ENCODE peak calls at places on chromosomes 1 and 21, in five cellular contexts. H, G, K, E and W are unnamed samples.

GRCh38 chr1:63575340-63575826 is 17.8 kb upstream of the PGM1 start:
- DNase-seq in H (peak), G (no peak), K (peak), E (no peak), W (peak)

GRCh38 chr1:161998811-161999210 is 24.9 kb downstream of the OLFML2B start:
- DNase-seq in H (no peak), G (no peak), K (no peak), E (no peak), W (no peak)

GRCh38 chr1:89908294-89908992 is 86.5 kb upstream of the ZNF326 start:
- DNase-seq in H (no peak), G (no peak), K (peak), E (no peak), W (peak)

GRCh38 chr1:93516164-93516563 is 68.2 kb downstream of the FNBP1L start:
- DNase-seq in H (no peak), G (no peak), K (no peak), E (no peak), W (no peak)

GRCh38 chr1:173669491-173669941 is at the start of gene ANKRD45:
- DNase-seq in H (no peak), G (peak), K (peak), E (no peak), W (no peak)

GRCh38 chr1:34479731-34480130 is 275.1 kb upstream of the GJB5 start:
- DNase-seq in H (no peak), G (no peak), K (no peak), E (no peak), W (no peak)

GRCh38 chr1:8374356-8374755 is 56.4 kb downstream of the SLC45A1 start:
- DNase-seq in H (no peak), G (no peak), K (no peak), E (no peak), W (no peak)

GRCh38 chr1:55542901-55543504 is 327.8 kb upstream of the USP24 start:
- DNase-seq in H (no peak), G (no peak), K (no peak), E (no peak), W (no peak)

GRCh38 chr1:19232526-19232851 is 18.8 kb downstream of the EMC1 start:
- DNase-seq in H (no peak), G (no peak), K (no peak), E (peak), W (no peak)

GRCh38 chr1:94416901-94417701 is 1.1 kb upstream of the ABCD3 start:
- DNase-seq in H (peak), G (no peak), K (peak), E (peak), W (peak)

GRCh38 chr1:9376430-9376829 is 83.7 kb downstream of the SPSB1 start:
- DNase-seq in H (no peak), G (no peak), K (no peak), E (no peak), W (no peak)

GRCh38 chr1:10564063-10564462 is 89.3 kb downstream of the PEX14 start:
- DNase-seq in H (no peak), G (no peak), K (no peak), E (no peak), W (no peak)

GRCh38 chr1:91555821-91556531 is 55.3 kb downstream of the CDC7 start:
- DNase-seq in H (peak), G (no peak), K (peak), E (no peak), W (no peak)

GRCh38 chr1:20891091-20891490 is 104.0 kb upstream of the HP1BP3 start:
- DNase-seq in H (no peak), G (no peak), K (no peak), E (no peak), W (no peak)

GRCh38 chr1:89465201-89465600 is 59.4 kb upstream of the LRRC8B start:
- DNase-seq in H (no peak), G (no peak), K (no peak), E (no peak), W (peak)

GRCh38 chr21:27571706-27572105 is 604.8 kb upstream of the ADAMTS5 start:
- DNase-seq in H (no peak), G (no peak), K (no peak), E (no peak), W (no peak)

GRCh38 chr1:155173478-155174333 is at the start of gene TRIM46:
- DNase-seq in H (peak), G (peak), K (peak), E (no peak), W (no peak)
- TF ChIP-seq CTCF in H (peak), G (peak), K (no peak), E (no peak), W (no peak)

DNA sequence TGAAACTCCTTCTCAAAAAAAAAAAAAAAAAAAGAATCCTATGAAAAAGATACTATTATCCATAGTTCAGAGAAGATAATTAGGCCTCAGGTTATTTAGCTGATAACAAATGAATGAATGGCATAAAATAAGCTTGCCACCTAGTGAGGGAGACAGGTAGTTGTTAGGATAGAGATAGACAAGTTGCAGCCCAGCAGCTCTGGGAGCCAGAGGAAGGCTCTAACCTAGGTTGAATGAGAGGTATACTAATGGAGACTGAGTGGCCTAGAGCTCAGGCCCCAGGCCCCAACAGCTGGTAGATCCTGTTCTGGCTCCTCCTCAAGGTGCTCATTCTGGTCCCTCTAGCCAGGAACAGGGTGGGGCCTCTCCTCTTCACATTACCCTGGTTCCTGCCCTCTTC is 20.6 kb upstream of the RSPO1 start:
- DNase-seq in H (no peak), G (no peak), K (no peak), E (no peak), W (no peak)
- TF ChIP-seq MYC in H (no peak), G (no peak), K (no peak), E (no peak), W (no peak)

DNA sequence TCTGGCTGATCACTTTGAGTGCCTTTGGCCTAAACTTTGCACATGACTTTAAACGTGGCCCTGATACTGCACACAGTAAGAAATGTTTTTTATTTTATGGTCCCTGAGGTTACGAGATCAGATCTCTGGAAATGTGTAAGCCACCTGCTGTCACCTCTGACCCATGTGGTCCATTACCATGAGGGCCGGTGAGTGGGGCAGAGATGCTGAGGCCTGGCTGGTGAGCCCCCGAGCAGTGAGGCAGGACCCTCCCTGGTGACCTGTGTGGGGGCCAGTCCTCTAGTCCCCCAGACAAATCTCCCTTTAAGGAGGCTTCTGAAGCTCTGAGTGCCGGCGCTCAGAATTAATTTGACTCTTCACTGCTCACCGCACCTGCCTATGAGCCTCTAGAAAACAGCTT is 12.4 kb downstream of the TFF3 start:
- DNase-seq in H (no peak), G (no peak), K (no peak), E (no peak), W (no peak)
- TF ChIP-seq POLR2A in H (no peak), G (no peak), K (no peak), E (no peak), W (no peak)

DNA sequence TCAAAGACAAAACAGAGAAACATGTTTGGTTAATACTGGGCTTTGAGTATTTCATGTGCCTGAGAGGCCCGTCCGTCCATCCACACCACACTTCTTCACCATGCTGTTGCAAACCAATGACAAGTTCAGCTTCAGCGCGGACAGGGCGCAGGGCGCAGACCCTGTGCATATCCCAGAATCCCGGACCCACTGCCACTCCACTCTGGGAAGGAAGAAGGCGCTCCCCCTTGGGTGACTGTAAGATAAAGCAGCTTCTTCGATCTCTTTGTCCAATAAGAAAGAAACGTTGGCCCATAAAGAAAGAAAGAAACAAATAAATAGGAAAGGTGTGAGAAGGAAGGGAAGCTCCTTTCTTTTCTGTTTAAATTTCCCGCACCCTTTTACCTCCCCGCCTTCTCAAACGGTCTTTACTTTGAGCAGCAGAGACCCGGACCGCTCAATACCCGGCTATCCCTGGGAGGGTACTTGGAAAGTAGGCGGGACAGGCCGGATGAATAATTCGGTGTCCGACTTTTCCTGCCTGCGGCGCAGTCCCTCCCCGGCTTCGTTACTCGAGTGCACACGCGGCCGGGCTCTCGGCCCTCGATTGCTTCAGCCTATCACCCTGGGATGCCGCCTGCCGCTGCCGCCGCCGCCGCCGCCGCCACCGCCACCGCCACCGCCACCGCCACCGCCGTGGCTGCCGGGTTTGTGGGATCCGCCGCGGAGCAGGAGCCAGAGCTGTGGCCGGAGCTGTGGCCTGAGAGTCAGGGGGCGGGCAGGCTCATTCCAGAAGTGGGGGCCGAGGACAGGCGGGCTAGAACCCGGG is 550 bp upstream of the RASAL2 start:
- DNase-seq in H (peak), G (peak), K (peak), E (peak), W (peak)
- TF ChIP-seq CTCF in H (no peak), G (peak), K (no peak), E (no peak), W (no peak)

DNA sequence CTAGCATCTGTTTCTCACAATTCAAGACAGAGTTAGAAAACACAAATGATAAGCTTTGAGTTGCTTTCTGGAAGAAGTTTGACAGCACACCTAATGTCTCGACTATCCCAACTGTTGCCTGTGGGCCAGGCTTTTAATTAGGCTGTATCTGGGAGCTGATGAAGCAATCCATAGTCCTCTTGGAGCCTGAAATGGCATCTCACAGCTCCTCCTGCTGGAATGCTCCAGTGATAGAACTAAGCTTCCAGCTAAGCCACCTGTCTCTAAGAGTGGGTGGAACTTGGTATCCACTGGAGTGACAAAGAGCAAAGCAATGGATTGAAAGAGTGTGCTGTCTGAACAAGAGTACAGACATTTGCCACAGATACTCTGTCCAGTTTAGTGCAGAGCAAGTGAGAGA is 605.3 kb upstream of the NR5A2 start:
- DNase-seq in H (no peak), G (no peak), K (peak), E (no peak), W (peak)
- TF ChIP-seq MYC in H (no peak), G (no peak), K (no peak), E (no peak), W (no peak)

DNA sequence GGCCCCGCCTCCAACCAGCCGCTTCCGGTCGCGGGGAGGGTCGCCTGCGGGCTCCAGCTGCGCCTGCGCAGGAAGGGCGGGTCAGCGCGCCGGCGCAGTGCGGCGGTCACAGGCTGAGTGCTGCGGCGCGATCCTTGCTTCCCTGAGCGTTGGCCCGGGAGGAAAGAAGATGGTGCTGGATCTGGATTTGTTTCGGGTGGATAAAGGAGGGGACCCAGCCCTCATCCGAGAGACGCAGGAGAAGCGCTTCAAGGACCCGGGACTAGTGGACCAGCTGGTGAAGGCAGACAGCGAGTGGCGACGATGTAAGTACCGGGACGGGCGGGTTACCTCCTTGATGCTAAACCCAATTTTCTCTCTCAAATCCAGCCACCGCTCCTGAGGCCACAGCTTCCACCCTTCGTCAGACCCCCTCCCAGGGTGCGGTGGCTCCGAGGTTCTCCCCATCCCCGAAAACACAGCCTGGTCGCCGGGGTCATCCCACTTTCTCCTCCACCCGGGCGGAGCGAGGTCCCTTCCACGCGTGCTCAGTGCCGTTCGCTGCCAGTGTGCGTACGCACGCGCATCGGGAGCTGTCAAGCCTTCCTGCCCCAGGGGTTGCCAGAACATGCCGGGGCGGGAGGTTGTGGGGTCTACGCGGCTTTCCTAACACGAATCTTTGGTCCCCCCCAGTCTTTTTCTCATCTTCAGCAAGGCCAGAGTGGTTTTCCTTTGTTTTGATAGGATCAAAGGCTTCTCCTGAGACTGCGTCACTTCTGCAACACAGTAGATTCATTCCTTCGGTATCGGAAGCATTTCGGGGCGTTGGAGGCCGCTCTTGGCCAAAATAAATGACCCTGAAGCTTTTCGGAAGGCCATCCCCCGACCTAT is at the start of gene SARS1:
- DNase-seq in H (peak), G (peak), K (peak), E (peak), W (peak)
- TF ChIP-seq POLR2A in H (peak), G (peak), K (peak), E (no peak), W (peak)